ENCODE peak calls at places on chromosomes 12 and 14, in nine cellular contexts. I, N, W, X, E, O, G, F and Z are unnamed samples.

GRCh38 chr12:60072911-60073310 is 477.1 kb downstream of the SLC16A7 start:
- DNase-seq in I (no peak), N (no peak), W (no peak), X (no peak), E (no peak), O (no peak), G (no peak), F (peak; percentile 47), Z (no peak)

GRCh38 chr12:89060133-89060532 is 292.2 kb downstream of the DUSP6 start:
- DNase-seq in I (no peak), N (no peak), W (peak; percentile 30), X (no peak), E (no peak), O (no peak), G (no peak), F (no peak), Z (no peak)

GRCh38 chr14:39432619-39433451 is 602 bp upstream of the FBXO33 start:
- DNase-seq in I (peak; percentile 73), N (peak; percentile 98), W (peak; percentile 61), X (peak; percentile 97), E (peak; percentile 68), O (peak; percentile 87), G (peak; percentile 70), F (peak; percentile 84), Z (peak; percentile 93)

GRCh38 chr12:67940780-67941243 is 48.4 kb upstream of the IFNG-AS1 start:
- DNase-seq in I (peak; percentile 15), N (no peak), W (no peak), X (no peak), E (no peak), O (no peak), G (no peak), F (peak; percentile 40), Z (no peak)

GRCh38 chr12:50043854-50044253 is 13.5 kb upstream of the ASIC1 start:
- DNase-seq in I (no peak), N (peak; percentile 9), W (no peak), X (no peak), E (no peak), O (no peak), G (no peak), F (no peak), Z (no peak)

GRCh38 chr14:38238881-38239280 is 17.0 kb downstream of the CLEC14A start:
- DNase-seq in I (no peak), N (no peak), W (no peak), X (no peak), E (no peak), O (no peak), G (no peak), F (peak; percentile 24), Z (no peak)

GRCh38 chr14:33598582-33598981 is 352.3 kb downstream of the EGLN3 start:
- DNase-seq in I (no peak), N (no peak), W (no peak), X (no peak), E (no peak), O (no peak), G (no peak), F (no peak), Z (no peak)

GRCh38 chr12:14514154-14514842 is 53.4 kb downstream of the PLBD1 start:
- DNase-seq in I (peak; percentile 2), N (no peak), W (peak; percentile 1), X (no peak), E (no peak), O (peak; percentile 28), G (no peak), F (no peak), Z (peak; percentile 48)

GRCh38 chr12:100437038-100437841 is 36.4 kb upstream of the NR1H4 start:
- DNase-seq in I (no peak), N (no peak), W (no peak), X (no peak), E (no peak), O (no peak), G (no peak), F (no peak), Z (no peak)

GRCh38 chr12:106113042-106113441 is 25.7 kb downstream of the NUAK1 start:
- DNase-seq in I (no peak), N (no peak), W (no peak), X (no peak), E (no peak), O (no peak), G (no peak), F (peak; percentile 62), Z (no peak)

GRCh38 chr12:70812124-70812523 is 108.4 kb downstream of the PTPRR start:
- DNase-seq in I (no peak), N (no peak), W (no peak), X (no peak), E (no peak), O (no peak), G (no peak), F (no peak), Z (no peak)

GRCh38 chr12:53093777-53094393 is 3.6 kb upstream of the IGFBP6 start:
- DNase-seq in I (no peak), N (no peak), W (no peak), X (no peak), E (no peak), O (no peak), G (no peak), F (no peak), Z (no peak)

GRCh38 chr12:110669193-110669502 is 19.8 kb downstream of the HVCN1 start:
- DNase-seq in I (no peak), N (peak; percentile 78), W (no peak), X (no peak), E (no peak), O (no peak), G (no peak), F (no peak), Z (no peak)

GRCh38 chr12:27434673-27435565 is 11.6 kb upstream of the SMCO2 start:
- DNase-seq in I (peak; percentile 65), N (no peak), W (peak; percentile 19), X (no peak), E (no peak), O (peak; percentile 24), G (peak; percentile 9), F (peak; percentile 47), Z (peak; percentile 43)

GRCh38 chr14:72608391-72609204 is 285.3 kb downstream of the DPF3 start:
- DNase-seq in I (peak; percentile 98), N (no peak), W (no peak), X (no peak), E (no peak), O (no peak), G (no peak), F (peak; percentile 81), Z (no peak)

GRCh38 chr14:106069786-106070185 is 543.4 kb downstream of the TMEM121 start:
- DNase-seq in I (no peak), N (no peak), W (no peak), X (no peak), E (no peak), O (no peak), G (no peak), F (no peak), Z (no peak)

GRCh38 chr12:47977046-47977771 is 13.8 kb downstream of the TMEM106C start:
- DNase-seq in I (no peak), N (peak; percentile 67), W (no peak), X (no peak), E (no peak), O (no peak), G (no peak), F (no peak), Z (no peak)

GRCh38 chr14:99647407-99647806 is 2.5 kb downstream of the HHIPL1 start:
- DNase-seq in I (no peak), N (no peak), W (no peak), X (no peak), E (no peak), O (no peak), G (no peak), F (no peak), Z (no peak)

GRCh38 chr14:24613241-24613640 is 3.8 kb upstream of the GZMH start:
- DNase-seq in I (no peak), N (no peak), W (peak; percentile 56), X (no peak), E (no peak), O (no peak), G (no peak), F (no peak), Z (no peak)

GRCh38 chr12:49809369-49810158 is 18.6 kb downstream of the NCKAP5L start:
- DNase-seq in I (no peak), N (no peak), W (no peak), X (no peak), E (no peak), O (peak; percentile 73), G (peak; percentile 21), F (no peak), Z (peak; percentile 76)

GRCh38 chr12:31773867-31774266 is 45.0 kb upstream of the AMN1 start:
- DNase-seq in I (peak; percentile 23), N (no peak), W (no peak), X (no peak), E (no peak), O (no peak), G (no peak), F (no peak), Z (no peak)

GRCh38 chr12:120257041-120257821 is 8.3 kb downstream of the PXN start:
- DNase-seq in I (no peak), N (no peak), W (no peak), X (peak; percentile 83), E (no peak), O (peak; percentile 57), G (no peak), F (peak; percentile 92), Z (no peak)

GRCh38 chr12:95283371-95283770 is 65.8 kb downstream of the VEZT start:
- DNase-seq in I (no peak), N (no peak), W (no peak), X (no peak), E (no peak), O (no peak), G (no peak), F (no peak), Z (no peak)

GRCh38 chr14:106564058-106564643 is 1037.8 kb downstream of the TMEM121 start:
- DNase-seq in I (no peak), N (peak; percentile 84), W (peak; percentile 67), X (no peak), E (peak; percentile 69), O (peak; percentile 12), G (no peak), F (no peak), Z (peak; percentile 75)

GRCh38 chr12:72673853-72674252 is 401.7 kb downstream of the TRHDE start:
- DNase-seq in I (no peak), N (no peak), W (no peak), X (no peak), E (no peak), O (no peak), G (no peak), F (no peak), Z (no peak)

GRCh38 chr12:88300931-88301330 is 158.8 kb downstream of the TMTC3 start:
- DNase-seq in I (no peak), N (no peak), W (no peak), X (no peak), E (no peak), O (no peak), G (no peak), F (no peak), Z (no peak)

GRCh38 chr14:94355191-94355794 is 32.2 kb upstream of the SERPINA6 start:
- DNase-seq in I (no peak), N (no peak), W (peak; percentile 12), X (no peak), E (no peak), O (peak; percentile 67), G (peak; percentile 20), F (peak; percentile 75), Z (peak; percentile 53)

GRCh38 chr14:65287264-65288131 is 125.0 kb upstream of the FUT8 start:
- DNase-seq in I (no peak), N (peak; percentile 85), W (peak; percentile 45), X (no peak), E (peak; percentile 50), O (peak; percentile 57), G (no peak), F (no peak), Z (no peak)

GRCh38 chr12:86660000-86660399 is 403.8 kb upstream of the MGAT4C start:
- DNase-seq in I (no peak), N (no peak), W (no peak), X (no peak), E (no peak), O (no peak), G (no peak), F (no peak), Z (no peak)

GRCh38 chr12:5268424-5269210 is 163.3 kb upstream of the NTF3 start:
- DNase-seq in I (no peak), N (no peak), W (no peak), X (no peak), E (no peak), O (no peak), G (no peak), F (no peak), Z (no peak)

GRCh38 chr12:127363392-127363791 is 903.6 kb upstream of the TMEM132C start:
- DNase-seq in I (no peak), N (no peak), W (no peak), X (no peak), E (no peak), O (peak; percentile 60), G (peak; percentile 8), F (peak; percentile 11), Z (no peak)